ENCODE peak calls at places on chromosomes 2 and 18, in ten cellular contexts. I, M, Q, J, P, K, F, D, U and S are unnamed samples.

GRCh38 chr2:141423212-141423611 is 707.6 kb downstream of the LRP1B start:
- DNase-seq in I (no peak), M (no peak), Q (peak; percentile 43), J (no peak), P (no peak), K (no peak), F (no peak), D (no peak), U (no peak), S (no peak)

GRCh38 chr2:126467367-126468054 is 188.4 kb upstream of the GYPC start:
- DNase-seq in I (no peak), M (no peak), Q (no peak), J (no peak), P (no peak), K (peak; percentile 14), F (no peak), D (no peak), U (no peak), S (no peak)

GRCh38 chr2:163692081-163692480 is 43.7 kb downstream of the FIGN start:
- DNase-seq in I (no peak), M (peak; percentile 26), Q (no peak), J (no peak), P (no peak), K (no peak), F (no peak), D (no peak), U (no peak), S (no peak)

GRCh38 chr2:101596346-101596745 is 101.2 kb upstream of the MAP4K4 start:
- DNase-seq in I (peak; percentile 30), M (peak; percentile 21), Q (no peak), J (no peak), P (peak; percentile 23), K (no peak), F (no peak), D (peak; percentile 45), U (no peak), S (no peak)

GRCh38 chr18:57787068-57787682 is 15.9 kb downstream of the ATP8B1 start:
- DNase-seq in I (no peak), M (no peak), Q (no peak), J (no peak), P (no peak), K (no peak), F (no peak), D (no peak), U (no peak), S (no peak)

GRCh38 chr18:49934457-49934856 is 121.1 kb upstream of the ACAA2 start:
- DNase-seq in I (no peak), M (no peak), Q (no peak), J (no peak), P (peak; percentile 12), K (no peak), F (no peak), D (no peak), U (no peak), S (no peak)

GRCh38 chr2:44324971-44325426 is 36.3 kb downstream of the PREPL start:
- DNase-seq in I (no peak), M (peak; percentile 83), Q (no peak), J (no peak), P (no peak), K (no peak), F (peak; percentile 9), D (peak; percentile 8), U (no peak), S (no peak)

GRCh38 chr2:66488946-66489345 is 54.0 kb downstream of the MEIS1 start:
- DNase-seq in I (peak; percentile 70), M (no peak), Q (no peak), J (no peak), P (no peak), K (no peak), F (no peak), D (no peak), U (no peak), S (no peak)

GRCh38 chr18:3269241-3269640 is 7.3 kb downstream of the MYL12B start:
- DNase-seq in I (no peak), M (no peak), Q (no peak), J (no peak), P (no peak), K (no peak), F (no peak), D (no peak), U (no peak), S (no peak)

GRCh38 chr18:35477497-35477896 is 20.3 kb downstream of the INO80C start:
- DNase-seq in I (no peak), M (no peak), Q (no peak), J (no peak), P (no peak), K (no peak), F (no peak), D (no peak), U (no peak), S (no peak)

GRCh38 chr18:43578636-43579203 is 301.4 kb upstream of the SYT4 start:
- DNase-seq in I (peak; percentile 37), M (no peak), Q (peak; percentile 25), J (no peak), P (no peak), K (no peak), F (no peak), D (no peak), U (no peak), S (no peak)